ENCODE peak calls at places on chromosomes 7 and 10, in eight cellular contexts. R is fibroblast of lung, G is pancreas, W is HCT116, D is tibial nerve, N is aorta, Y is breast epithelium, X is lower lobe of right lung. T is an unnamed sample.

GRCh38 chr7:96596120-96596826 is 113.4 kb downstream of the SEM1 start:
- DNase-seq in W (no peak), R (peak), G (peak), D (no peak), Y (no peak), X (no peak), N (no peak), T (no peak)

GRCh38 chr7:41096921-41097320 is 606.0 kb downstream of the INHBA start:
- DNase-seq in X (no peak), N (no peak), G (no peak), Y (no peak), D (no peak), W (no peak), R (peak), T (no peak)

GRCh38 chr7:114432627-114433026 is 18.0 kb downstream of the FOXP2 start:
- DNase-seq in R (no peak), X (no peak), D (no peak), N (no peak), Y (no peak), G (no peak), W (no peak), T (no peak)

GRCh38 chr7:45682836-45683555 is 108.8 kb downstream of the ADCY1 start:
- DNase-seq in G (no peak), X (no peak), D (peak), N (no peak), Y (no peak), R (peak), W (no peak), T (no peak)

GRCh38 chr10:42769653-42770052 is 12.9 kb upstream of the BMS1 start:
- DNase-seq in Y (no peak), G (no peak), N (no peak), X (no peak), R (no peak), W (no peak), D (no peak), T (no peak)

GRCh38 chr10:26025500-26025899 is 91.5 kb downstream of the MYO3A start:
- DNase-seq in R (no peak), Y (no peak), G (no peak), N (no peak), W (no peak), D (no peak), X (no peak), T (no peak)

GRCh38 chr10:95405655-95406054 is 114.9 kb upstream of the PDLIM1 start:
- DNase-seq in X (no peak), Y (no peak), G (no peak), W (no peak), N (no peak), D (no peak), R (no peak), T (no peak)

GRCh38 chr10:110530131-110530831 is 32.6 kb downstream of the DUSP5 start:
- DNase-seq in N (peak), R (peak), Y (peak), G (no peak), D (peak), X (peak), W (peak), T (no peak)

GRCh38 chr7:39827571-39827970 is 122.5 kb upstream of the CDK13 start:
- DNase-seq in G (no peak), X (no peak), W (no peak), N (no peak), R (no peak), Y (no peak), D (no peak), T (no peak)

GRCh38 chr7:103989785-103990775 is 622 bp upstream of the RELN start:
- DNase-seq in X (no peak), W (no peak), R (peak), G (no peak), Y (no peak), N (no peak), D (no peak), T (no peak)

GRCh38 chr7:117800406-117800805 is 72.8 kb downstream of the CTTNBP2 start:
- DNase-seq in Y (no peak), G (no peak), N (no peak), R (peak), W (no peak), D (no peak), X (no peak), T (no peak)

GRCh38 chr7:50838675-50839377 is 56.1 kb upstream of the GRB10 start:
- DNase-seq in G (no peak), Y (no peak), N (peak), W (no peak), R (peak), X (no peak), D (peak), T (no peak)

GRCh38 chr10:930415-931325 is 835 bp downstream of the LARP4B start:
- DNase-seq in W (no peak), N (peak), R (peak), X (peak), Y (peak), D (no peak), G (peak), T (peak)

GRCh38 chr7:77281780-77282478 is 82.3 kb upstream of the FGL2 start:
- DNase-seq in Y (no peak), G (no peak), W (no peak), R (peak), N (peak), D (no peak), X (no peak), T (no peak)

GRCh38 chr10:86003201-86003621 is 363.4 kb downstream of the GRID1 start:
- DNase-seq in N (no peak), R (no peak), X (no peak), G (no peak), Y (no peak), D (no peak), W (no peak), T (no peak)

GRCh38 chr10:75648186-75648761 is 216.8 kb downstream of the LRMDA start:
- DNase-seq in D (no peak), G (no peak), Y (no peak), N (no peak), W (no peak), R (no peak), X (no peak), T (no peak)

GRCh38 chr7:96959135-96959534 is 46.2 kb upstream of the DLX6 start:
- DNase-seq in X (no peak), W (no peak), G (no peak), R (no peak), N (no peak), Y (no peak), D (no peak), T (no peak)

GRCh38 chr10:84574101-84574500 is 245.7 kb downstream of the CCSER2 start:
- DNase-seq in N (no peak), W (no peak), Y (no peak), X (no peak), D (no peak), R (no peak), G (no peak), T (no peak)

GRCh38 chr7:351681-352480 is 61.9 kb downstream of the FOXL3 start:
- DNase-seq in R (no peak), N (no peak), Y (no peak), X (no peak), D (no peak), W (no peak), G (no peak), T (no peak)

GRCh38 chr7:27095897-27096755 is at the start of gene HOXA1:
- DNase-seq in G (peak), D (peak), X (peak), W (peak), N (peak), Y (peak), R (peak), T (no peak)

GRCh38 chr10:126421745-126422144 is 33.5 kb upstream of the ADAM12 start:
- DNase-seq in N (no peak), D (no peak), Y (no peak), R (peak), G (no peak), X (no peak), W (no peak), T (no peak)

GRCh38 chr7:157527235-157527634 is 190.4 kb downstream of the DNAJB6 start:
- DNase-seq in Y (peak), N (no peak), G (no peak), D (no peak), R (no peak), W (no peak), X (no peak), T (no peak)

GRCh38 chr7:74029094-74029785 is 1.3 kb downstream of the ELN start:
- DNase-seq in Y (no peak), R (no peak), X (no peak), G (peak), D (no peak), W (no peak), N (peak), T (no peak)

GRCh38 chr10:2137549-2138174 is 400.3 kb upstream of the ADARB2 start:
- DNase-seq in G (no peak), X (no peak), N (no peak), W (no peak), D (no peak), R (peak), Y (no peak), T (no peak)

GRCh38 chr10:28532223-28532508 is 752 bp upstream of the WAC start:
- DNase-seq in G (no peak), D (peak), R (peak), N (peak), X (no peak), Y (peak), W (no peak), T (peak)

GRCh38 chr7:44847509-44847919 is 373 bp downstream of the H2AZ2 start:
- DNase-seq in N (peak), G (peak), W (peak), D (peak), Y (peak), R (peak), X (peak), T (peak)

GRCh38 chr7:157612009-157612663 is 275.3 kb downstream of the DNAJB6 start:
- DNase-seq in N (no peak), D (no peak), X (no peak), G (no peak), R (no peak), W (no peak), Y (peak), T (no peak)

GRCh38 chr10:1454428-1454827 is 282.9 kb downstream of the ADARB2 start:
- DNase-seq in W (no peak), D (no peak), G (no peak), Y (no peak), X (no peak), R (no peak), N (no peak), T (no peak)

GRCh38 chr7:118699222-118699621 is 474.7 kb downstream of the ANKRD7 start:
- DNase-seq in Y (no peak), D (no peak), R (no peak), G (no peak), N (no peak), W (no peak), X (no peak), T (no peak)

GRCh38 chr10:73032536-73032935 is 64.1 kb downstream of the P4HA1 start:
- DNase-seq in D (no peak), X (no peak), N (no peak), W (no peak), G (no peak), R (no peak), Y (no peak), T (no peak)

GRCh38 chr10:125101581-125101980 is 58.8 kb downstream of the CTBP2 start:
- DNase-seq in X (no peak), N (no peak), D (no peak), W (no peak), G (no peak), R (no peak), Y (no peak), T (no peak)

GRCh38 chr10:1462032-1462431 is 275.3 kb downstream of the ADARB2 start:
- DNase-seq in Y (no peak), W (no peak), D (no peak), N (no peak), X (no peak), R (no peak), G (no peak), T (no peak)

DNA sequence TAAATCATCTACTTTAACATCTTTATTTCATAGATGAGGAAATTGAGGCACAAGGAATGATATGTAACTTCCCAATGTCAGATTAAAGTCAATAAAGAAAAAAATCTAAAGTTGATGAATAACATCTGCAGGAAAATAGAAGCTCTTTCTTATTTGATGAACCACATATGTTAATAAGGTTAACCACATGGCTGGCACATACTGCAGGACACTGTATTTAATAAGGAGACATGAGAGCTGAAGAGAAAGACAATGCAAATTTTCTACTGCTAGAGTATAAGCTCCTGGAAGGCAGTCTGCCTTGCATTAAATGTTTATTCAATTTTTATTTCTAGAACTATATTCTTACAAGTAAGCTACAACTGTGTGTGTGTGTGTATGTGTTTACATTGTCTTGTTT is 4.4 kb downstream of the RAB11FIP2 start:
- DNase-seq in R (no peak), N (no peak), W (no peak), G (no peak), X (no peak), Y (no peak), D (no peak), T (no peak)
- H3K27ac ChIP-seq in R (no peak), N (no peak), W (no peak), G (peak), X (no peak), Y (no peak), D (no peak), T (no peak)

GRCh38 chr10:114780610-114781184 is 40.9 kb upstream of the FHIP2A start:
- DNase-seq in W (no peak), Y (no peak), G (no peak), R (no peak), X (no peak), D (no peak), N (no peak), T (no peak)
- H3K27ac ChIP-seq in W (peak), Y (peak), G (peak), R (no peak), X (peak), D (no peak), N (no peak), T (no peak)

GRCh38 chr10:93576888-93577287 is 10.4 kb downstream of the FFAR4 start:
- DNase-seq in X (no peak), N (no peak), G (no peak), W (no peak), R (no peak), D (no peak), Y (no peak), T (no peak)

GRCh38 chr10:93579985-93580711 is 13.7 kb downstream of the FFAR4 start:
- DNase-seq in G (no peak), Y (no peak), W (no peak), X (no peak), D (no peak), R (no peak), N (no peak), T (no peak)

GRCh38 chr10:93580824-93581223 is 14.4 kb downstream of the FFAR4 start:
- DNase-seq in D (no peak), Y (no peak), R (peak), G (no peak), X (no peak), N (no peak), W (no peak), T (peak)

GRCh38 chr10:93579089-93579488 is 12.6 kb downstream of the FFAR4 start:
- DNase-seq in R (peak), Y (no peak), N (no peak), D (no peak), W (peak), G (no peak), X (no peak), T (no peak)

GRCh38 chr10:93577565-93577964 is 11.1 kb downstream of the FFAR4 start:
- DNase-seq in Y (no peak), D (no peak), R (no peak), G (no peak), N (no peak), W (no peak), X (no peak), T (no peak)
- H3K27ac ChIP-seq in Y (no peak), D (no peak), R (no peak), G (no peak), N (no peak), W (no peak), X (no peak), T (no peak)

DNA sequence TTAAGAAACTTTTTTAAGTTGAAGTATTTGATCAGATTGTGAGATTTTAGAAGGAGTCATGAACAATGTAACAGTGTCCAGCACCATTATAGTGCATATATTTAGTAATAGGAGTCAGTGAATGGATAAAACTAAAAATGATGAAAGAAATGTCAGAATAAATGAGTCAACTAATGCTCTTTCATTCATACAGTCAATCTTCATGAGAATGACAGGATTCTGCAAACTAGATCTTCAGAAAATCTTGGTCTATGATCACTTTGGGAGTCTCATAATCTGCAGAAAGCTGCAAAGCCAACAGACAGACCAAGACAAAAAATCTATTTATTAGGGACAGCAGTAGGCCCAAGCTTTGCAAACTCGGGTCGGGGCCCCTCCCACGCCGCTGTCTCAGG is 710 bp downstream of the RNLS start:
- DNase-seq in R (no peak), Y (no peak), N (no peak), W (no peak), D (no peak), G (no peak), X (no peak), T (no peak)
- H3K27ac ChIP-seq in R (no peak), Y (peak), N (no peak), W (no peak), D (peak), G (peak), X (peak), T (peak)

GRCh38 chr10:131979336-131979735 is 2.4 kb downstream of the BNIP3 start:
- DNase-seq in R (no peak), X (no peak), Y (peak), W (no peak), N (no peak), G (no peak), D (no peak), T (no peak)
- H3K27ac ChIP-seq in R (peak), X (no peak), Y (peak), W (no peak), N (no peak), G (peak), D (no peak), T (peak)

GRCh38 chr10:56622335-56622973 is 261.4 kb upstream of the ZWINT start:
- DNase-seq in G (no peak), X (no peak), Y (no peak), D (no peak), W (no peak), R (no peak), N (no peak), T (no peak)
- H3K27ac ChIP-seq in G (peak), X (no peak), Y (no peak), D (no peak), W (no peak), R (no peak), N (no peak), T (no peak)

GRCh38 chr10:89355373-89355772 is 22.5 kb upstream of the IFIT1B start:
- DNase-seq in G (no peak), W (no peak), X (no peak), Y (no peak), D (no peak), N (no peak), R (peak), T (no peak)

GRCh38 chr10:89351402-89352038 is 23.7 kb downstream of the IFIT3 start:
- DNase-seq in N (no peak), D (no peak), X (no peak), G (no peak), R (peak), Y (no peak), W (no peak), T (no peak)

GRCh38 chr10:89352039-89352597 is 24.3 kb downstream of the IFIT3 start:
- DNase-seq in G (peak), Y (no peak), D (no peak), N (peak), W (peak), R (peak), X (no peak), T (no peak)

GRCh38 chr10:89357096-89357495 is 20.8 kb upstream of the IFIT1B start:
- DNase-seq in W (no peak), X (no peak), D (no peak), Y (no peak), G (no peak), N (no peak), R (no peak), T (no peak)

GRCh38 chr10:89352802-89353201 is 25.0 kb downstream of the IFIT3 start:
- DNase-seq in N (no peak), Y (no peak), D (no peak), G (no peak), R (peak), W (no peak), X (no peak), T (no peak)
- H3K27ac ChIP-seq in N (no peak), Y (no peak), D (peak), G (peak), R (peak), W (no peak), X (peak), T (peak)

DNA sequence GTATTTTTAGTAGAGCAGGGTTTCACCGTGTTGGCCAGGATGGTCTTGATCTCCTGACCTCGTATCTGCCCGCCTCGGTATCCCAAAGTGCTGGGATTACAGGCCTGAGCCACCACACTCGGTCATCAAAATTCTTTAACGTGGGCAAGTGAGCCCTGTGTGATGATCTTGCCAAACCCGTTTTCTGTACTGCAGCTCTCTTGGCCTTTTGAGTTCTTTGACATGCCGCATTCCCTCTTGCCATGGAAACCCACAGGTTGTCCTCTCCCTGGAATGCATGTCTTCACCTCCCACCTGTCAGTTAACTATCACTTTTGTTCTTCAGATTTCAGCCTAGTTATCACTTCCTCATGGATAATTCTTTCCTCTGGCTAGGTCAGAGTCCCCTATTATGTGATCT is 5.0 kb downstream of the NUP205 start:
- DNase-seq in X (no peak), Y (no peak), W (no peak), D (no peak), R (no peak), G (no peak), N (no peak), T (no peak)
- H3K27ac ChIP-seq in X (no peak), Y (no peak), W (no peak), D (no peak), R (no peak), G (no peak), N (no peak), T (no peak)

T was measured in dorsolateral prefrontal cortex.